ENCODE peak calls at places on chromosomes 2 and 18, in six cellular contexts. C, O, V, A, M and E are unnamed samples.

GRCh38 chr2:158144914-158145625 is 43.4 kb downstream of the UPP2 start:
- DNase-seq in A (peak), V (no peak), C (no peak), M (no peak), O (no peak), E (no peak)

GRCh38 chr2:233999182-233999581 is 51.3 kb upstream of the SPP2 start:
- DNase-seq in M (no peak), C (no peak), V (no peak), A (peak), O (no peak), E (no peak)

GRCh38 chr18:76935722-76936337 is 113.5 kb downstream of the ZNF236 start:
- DNase-seq in V (no peak), O (no peak), A (no peak), M (no peak), C (no peak), E (no peak)

GRCh38 chr2:45494275-45494977 is 116.6 kb downstream of the SRBD1 start:
- DNase-seq in M (peak), O (peak), A (no peak), V (peak), C (peak), E (peak)

GRCh38 chr2:66576381-66577330 is 141.7 kb downstream of the MEIS1 start:
- DNase-seq in A (peak), V (no peak), O (no peak), C (peak), M (no peak), E (no peak)

GRCh38 chr18:59233017-59233410 is 13.1 kb downstream of the GRP start:
- DNase-seq in M (no peak), A (no peak), C (no peak), V (no peak), O (no peak), E (no peak)

GRCh38 chr2:110101911-110102774 is 13.5 kb downstream of the MALL start:
- DNase-seq in O (no peak), M (no peak), V (no peak), C (no peak), A (peak), E (no peak)

GRCh38 chr2:220090050-220090449 is 462.6 kb downstream of the SLC4A3 start:
- DNase-seq in M (no peak), A (no peak), O (no peak), C (no peak), V (no peak), E (no peak)

GRCh38 chr2:127226520-127227263 is 6.6 kb upstream of the CYP27C1 start:
- DNase-seq in C (peak), A (no peak), M (peak), V (no peak), O (no peak), E (no peak)

GRCh38 chr2:173984866-173985588 is 19.9 kb upstream of the SP3 start:
- DNase-seq in A (no peak), M (no peak), V (no peak), C (no peak), O (no peak), E (no peak)

GRCh38 chr2:173981520-173981919 is 16.3 kb upstream of the SP3 start:
- DNase-seq in V (no peak), M (no peak), C (no peak), A (no peak), O (no peak), E (no peak)

GRCh38 chr2:173982918-173983317 is 17.7 kb upstream of the SP3 start:
- DNase-seq in O (no peak), C (no peak), A (no peak), V (no peak), M (no peak), E (no peak)

GRCh38 chr2:173982182-173982714 is 17.1 kb upstream of the SP3 start:
- DNase-seq in V (no peak), M (no peak), C (no peak), A (no peak), O (no peak), E (no peak)

GRCh38 chr2:173983414-173983871 is 18.3 kb upstream of the SP3 start:
- DNase-seq in A (no peak), C (peak), O (no peak), M (no peak), V (no peak), E (no peak)
- TF ChIP-seq TAF1 in A (no peak), C (no peak), O (no peak), M (no peak), V (no peak), E (no peak)

DNA sequence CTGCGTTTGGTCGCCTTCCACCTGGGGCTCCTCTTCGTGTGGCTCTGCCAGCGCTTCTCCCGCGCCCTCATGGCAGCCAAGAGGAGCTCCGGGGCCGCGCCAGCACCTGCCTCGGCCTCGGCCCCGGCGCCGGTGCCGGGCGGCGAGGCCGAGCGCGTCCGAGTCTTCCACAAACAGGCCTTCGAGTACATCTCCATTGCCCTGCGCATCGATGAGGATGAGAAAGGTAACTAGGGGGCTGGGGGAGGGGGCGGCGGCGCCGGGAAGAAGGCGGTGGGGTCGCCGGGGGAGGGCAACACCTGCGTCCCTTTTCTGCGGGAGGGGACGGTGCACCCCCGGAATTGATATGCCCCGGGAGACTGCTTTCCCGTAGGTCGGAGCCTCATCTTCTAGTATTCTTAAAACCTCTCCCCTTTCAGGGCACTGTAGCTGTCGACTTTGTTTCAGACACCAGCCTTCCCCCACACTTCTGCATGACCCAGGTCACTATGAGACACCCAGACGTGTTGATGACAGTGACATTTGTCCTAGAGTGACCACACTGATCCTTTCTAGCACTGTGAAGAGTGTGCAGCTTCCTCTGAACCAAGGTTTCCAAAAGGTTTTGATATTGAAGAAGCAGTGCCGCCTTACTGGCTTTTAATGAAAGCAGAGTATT is 794 bp downstream of the SPAST start:
- DNase-seq in V (no peak), A (no peak), O (peak), M (no peak), C (no peak), E (peak)
- TF ChIP-seq POLR2A in V (peak), A (peak), O (no peak), M (peak), C (no peak), E (no peak)

DNA sequence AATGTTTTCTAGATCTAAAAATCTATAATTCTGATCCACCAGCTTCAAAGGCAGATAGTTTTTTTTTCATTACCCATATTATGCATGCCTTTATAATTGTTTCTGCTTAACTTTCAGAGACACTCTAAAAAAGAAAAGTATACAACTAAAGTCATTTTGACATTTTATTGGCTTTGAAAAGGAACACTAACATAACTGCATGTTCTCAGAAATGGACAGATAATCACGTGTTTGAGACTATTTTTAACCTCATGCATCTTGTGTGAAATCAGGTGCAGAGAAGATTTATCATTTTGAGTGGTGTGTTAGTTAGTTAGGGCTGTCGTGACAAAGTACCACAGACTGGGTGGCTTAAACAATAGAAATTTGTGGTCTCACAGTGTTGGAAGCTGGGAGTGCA is 841.5 kb upstream of the LRATD1 start:
- DNase-seq in V (no peak), O (no peak), C (no peak), M (no peak), A (no peak), E (no peak)
- TF ChIP-seq POLR2AphosphoS5 in V (no peak), O (no peak), C (no peak), M (no peak), A (no peak), E (no peak)

GRCh38 chr18:8890957-8891464 is 185.7 kb downstream of the MTCL1 start:
- DNase-seq in M (no peak), C (peak), V (no peak), O (peak), A (no peak), E (no peak)
- TF ChIP-seq TAF1 in M (no peak), C (no peak), V (no peak), O (peak), A (no peak), E (no peak)

GRCh38 chr2:181891258-181891965 is at the start of gene ITPRID2:
- DNase-seq in V (peak), C (peak), M (no peak), O (peak), A (no peak), E (peak)
- TF ChIP-seq POLR2A in V (no peak), C (peak), M (peak), O (no peak), A (no peak), E (no peak)

GRCh38 chr2:38077431-38077769 is 1.4 kb upstream of the CYP1B1 start:
- DNase-seq in V (no peak), O (no peak), C (no peak), M (no peak), A (no peak), E (no peak)

GRCh38 chr2:38074775-38075435 is 1.0 kb downstream of the CYP1B1 start:
- DNase-seq in C (no peak), A (peak), V (no peak), M (no peak), O (no peak), E (no peak)

GRCh38 chr2:38075436-38076249 is at the start of gene CYP1B1:
- DNase-seq in V (peak), A (no peak), C (no peak), M (no peak), O (no peak), E (no peak)

GRCh38 chr2:38076710-38077430 is 919 bp upstream of the CYP1B1 start:
- DNase-seq in V (peak), O (peak), C (no peak), M (no peak), A (no peak), E (peak)

GRCh38 chr2:38076250-38076709 is 329 bp upstream of the CYP1B1 start:
- DNase-seq in A (peak), O (no peak), V (peak), C (no peak), M (no peak), E (peak)
- TF ChIP-seq POLR2AphosphoS5 in A (no peak), O (no peak), V (peak), C (no peak), M (peak), E (peak)